ENCODE peak calls at places on chromosomes 7 and 10, in ten cellular contexts. C, V, T, L, O, B, Y, K, H and D are unnamed samples.

GRCh38 chr7:157693521-157694388 is 357.0 kb downstream of the DNAJB6 start:
- DNase-seq in C (peak), V (no peak), T (peak), L (no peak), O (no peak), B (peak), Y (peak), K (no peak), H (no peak), D (no peak)

GRCh38 chr10:66836057-66836456 is 89.8 kb upstream of the LRRTM3 start:
- DNase-seq in C (no peak), V (no peak), T (no peak), L (no peak), O (peak), B (no peak), Y (no peak), K (no peak), H (peak), D (no peak)

GRCh38 chr7:43164757-43165156 is 52.3 kb downstream of the HECW1 start:
- DNase-seq in C (no peak), V (no peak), T (no peak), L (no peak), O (peak), B (no peak), Y (no peak), K (no peak), H (peak), D (no peak)

GRCh38 chr10:23343591-23344225 is 889 bp downstream of the C10orf67 start:
- DNase-seq in C (peak), V (peak), T (no peak), L (peak), O (no peak), B (peak), Y (peak), K (peak), H (peak), D (no peak)

GRCh38 chr10:77667426-77668324 is 30.1 kb upstream of the KCNMA1 start:
- DNase-seq in C (no peak), V (no peak), T (no peak), L (no peak), O (no peak), B (no peak), Y (peak), K (no peak), H (no peak), D (peak)

GRCh38 chr10:107011113-107011512 is 153.4 kb downstream of the SORCS1 start:
- DNase-seq in C (no peak), V (no peak), T (no peak), L (no peak), O (no peak), B (no peak), Y (no peak), K (no peak), H (no peak), D (no peak)

GRCh38 chr7:23653942-23654341 is 26.1 kb upstream of the FAM221A start:
- DNase-seq in C (no peak), V (no peak), T (no peak), L (no peak), O (no peak), B (no peak), Y (no peak), K (no peak), H (no peak), D (no peak)

GRCh38 chr10:23490115-23490514 is 51.2 kb downstream of the OTUD1 start:
- DNase-seq in C (no peak), V (no peak), T (no peak), L (no peak), O (no peak), B (no peak), Y (no peak), K (no peak), H (no peak), D (no peak)

GRCh38 chr7:31858051-31858450 is 171.0 kb downstream of the PPP1R17 start:
- DNase-seq in C (no peak), V (no peak), T (no peak), L (no peak), O (no peak), B (no peak), Y (no peak), K (no peak), H (peak), D (no peak)

GRCh38 chr10:117740696-117741222 is 198.2 kb downstream of the EMX2 start:
- DNase-seq in C (no peak), V (no peak), T (no peak), L (no peak), O (no peak), B (no peak), Y (no peak), K (no peak), H (no peak), D (no peak)

GRCh38 chr10:113381906-113382562 is 170.8 kb upstream of the HABP2 start:
- DNase-seq in C (no peak), V (no peak), T (peak), L (no peak), O (no peak), B (no peak), Y (no peak), K (no peak), H (peak), D (no peak)

GRCh38 chr7:141752634-141753033 is 11.3 kb upstream of the TAS2R3 start:
- DNase-seq in C (no peak), V (no peak), T (no peak), L (no peak), O (no peak), B (no peak), Y (no peak), K (no peak), H (no peak), D (no peak)

GRCh38 chr7:35492451-35493175 is 202.3 kb downstream of the HERPUD2 start:
- DNase-seq in C (no peak), V (no peak), T (no peak), L (no peak), O (no peak), B (no peak), Y (no peak), K (no peak), H (no peak), D (no peak)

GRCh38 chr7:27899601-27900000 is 159.6 kb downstream of the TAX1BP1 start:
- DNase-seq in C (no peak), V (no peak), T (no peak), L (no peak), O (no peak), B (no peak), Y (no peak), K (no peak), H (no peak), D (no peak)

GRCh38 chr10:104128214-104128613 is 6.2 kb downstream of the SFR1 start:
- DNase-seq in C (no peak), V (no peak), T (no peak), L (no peak), O (no peak), B (no peak), Y (no peak), K (no peak), H (peak), D (no peak)

GRCh38 chr7:135923700-135924261 is 53.4 kb downstream of the MTPN start:
- DNase-seq in C (no peak), V (no peak), T (no peak), L (no peak), O (peak), B (no peak), Y (no peak), K (no peak), H (peak), D (no peak)

GRCh38 chr10:101774589-101775272 is 1.2 kb downstream of the FGF8 start:
- DNase-seq in C (peak), V (no peak), T (no peak), L (no peak), O (no peak), B (peak), Y (peak), K (no peak), H (no peak), D (peak)

GRCh38 chr10:26216949-26217395 is 398 bp downstream of the GAD2 start:
- DNase-seq in C (no peak), V (no peak), T (no peak), L (no peak), O (no peak), B (no peak), Y (peak), K (no peak), H (no peak), D (no peak)

GRCh38 chr10:50497758-50498157 is 126.0 kb downstream of the SGMS1 start:
- DNase-seq in C (no peak), V (no peak), T (no peak), L (no peak), O (no peak), B (no peak), Y (no peak), K (no peak), H (peak), D (no peak)

GRCh38 chr10:66625709-66626590 is 299.9 kb upstream of the LRRTM3 start:
- DNase-seq in C (no peak), V (no peak), T (no peak), L (no peak), O (no peak), B (no peak), Y (no peak), K (no peak), H (no peak), D (peak)

GRCh38 chr10:49264177-49264677 is 34.7 kb upstream of the C10orf71 start:
- DNase-seq in C (no peak), V (no peak), T (peak), L (no peak), O (no peak), B (no peak), Y (no peak), K (peak), H (no peak), D (no peak)

GRCh38 chr7:132226046-132226590 is 350.2 kb downstream of the PLXNA4 start:
- DNase-seq in C (peak), V (no peak), T (no peak), L (no peak), O (no peak), B (no peak), Y (no peak), K (no peak), H (peak), D (peak)

GRCh38 chr7:74262639-74263398 is 8.6 kb upstream of the RFC2 start:
- DNase-seq in C (no peak), V (no peak), T (no peak), L (no peak), O (no peak), B (no peak), Y (no peak), K (no peak), H (no peak), D (peak)

GRCh38 chr10:85266808-85267207 is 938.4 kb downstream of the CCSER2 start:
- DNase-seq in C (no peak), V (no peak), T (no peak), L (no peak), O (no peak), B (no peak), Y (no peak), K (no peak), H (no peak), D (no peak)

GRCh38 chr10:84302223-84302622 is 26.2 kb upstream of the CCSER2 start:
- DNase-seq in C (no peak), V (no peak), T (no peak), L (no peak), O (no peak), B (no peak), Y (no peak), K (no peak), H (no peak), D (no peak)

GRCh38 chr7:135414850-135415439 is 95.0 kb downstream of the CNOT4 start:
- DNase-seq in C (no peak), V (no peak), T (no peak), L (no peak), O (peak), B (peak), Y (peak), K (no peak), H (peak), D (peak)

GRCh38 chr10:110413903-110414562 is 83.7 kb upstream of the DUSP5 start:
- DNase-seq in C (no peak), V (no peak), T (no peak), L (no peak), O (no peak), B (no peak), Y (no peak), K (no peak), H (peak), D (no peak)

GRCh38 chr10:69845574-69846251 is 44.0 kb downstream of the COL13A1 start:
- DNase-seq in C (no peak), V (peak), T (no peak), L (no peak), O (no peak), B (no peak), Y (peak), K (no peak), H (peak), D (peak)

GRCh38 chr7:94301024-94301588 is 93.6 kb upstream of the COL1A2 start:
- DNase-seq in C (no peak), V (peak), T (no peak), L (no peak), O (peak), B (peak), Y (peak), K (peak), H (peak), D (peak)

GRCh38 chr10:49367600-49367999 is 28.3 kb downstream of the DRGX start:
- DNase-seq in C (no peak), V (no peak), T (no peak), L (no peak), O (no peak), B (no peak), Y (no peak), K (no peak), H (no peak), D (no peak)

GRCh38 chr10:24519950-24520349 is 203.7 kb downstream of the ARHGAP21 start:
- DNase-seq in C (no peak), V (no peak), T (no peak), L (no peak), O (no peak), B (no peak), Y (no peak), K (no peak), H (no peak), D (no peak)

GRCh38 chr10:70578371-70578947 is 24.1 kb downstream of the PRF1 start:
- DNase-seq in C (peak), V (peak), T (peak), L (no peak), O (peak), B (no peak), Y (no peak), K (no peak), H (peak), D (peak)

DNA sequence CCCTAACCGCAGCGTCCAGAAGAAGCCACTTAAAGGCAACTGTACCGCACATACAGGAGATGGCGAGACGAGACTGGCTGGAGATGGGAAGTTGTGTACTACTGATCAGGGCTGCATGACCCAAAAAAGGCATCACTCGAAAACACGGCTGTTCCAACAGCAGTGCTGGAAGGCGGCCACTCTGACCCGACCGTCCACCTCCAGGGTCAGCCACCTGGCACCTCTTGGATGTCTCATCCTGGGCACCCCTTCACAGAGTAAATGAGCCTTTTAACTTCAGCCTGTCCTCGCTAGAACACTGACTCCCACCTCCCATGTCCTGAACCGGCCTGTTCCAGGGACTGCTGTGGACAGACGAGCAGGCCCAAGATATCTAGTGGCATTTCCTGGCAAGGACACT is 180.7 kb downstream of the DIP2C start:
- DNase-seq in C (peak), V (no peak), T (no peak), L (peak), O (no peak), B (no peak), Y (no peak), K (no peak), H (no peak), D (no peak)
- H3K27ac ChIP-seq in C (no peak), V (peak), T (no peak), L (peak), O (no peak), B (no peak), Y (no peak), K (no peak), H (no peak), D (no peak)

GRCh38 chr7:112790651-112790973 is 419 bp upstream of the TMEM168 start:
- DNase-seq in C (no peak), V (no peak), T (no peak), L (no peak), O (no peak), B (no peak), Y (no peak), K (no peak), H (no peak), D (no peak)
- H3K4me3 ChIP-seq in C (peak), V (peak), T (peak), L (peak), O (peak), B (peak), Y (peak), K (peak), H (peak), D (peak)

GRCh38 chr10:29472268-29473086 is 162.3 kb downstream of the SVIL start:
- DNase-seq in C (no peak), V (no peak), T (no peak), L (no peak), O (no peak), B (no peak), Y (no peak), K (no peak), H (no peak), D (no peak)

GRCh38 chr10:29470843-29471482 is 163.8 kb downstream of the SVIL start:
- DNase-seq in C (no peak), V (no peak), T (no peak), L (no peak), O (no peak), B (no peak), Y (no peak), K (no peak), H (peak), D (no peak)

GRCh38 chr10:29471483-29471859 is 163.3 kb downstream of the SVIL start:
- DNase-seq in C (no peak), V (no peak), T (no peak), L (no peak), O (peak), B (no peak), Y (no peak), K (no peak), H (peak), D (no peak)

GRCh38 chr10:29470355-29470705 is 164.4 kb downstream of the SVIL start:
- DNase-seq in C (no peak), V (no peak), T (no peak), L (no peak), O (no peak), B (no peak), Y (peak), K (no peak), H (no peak), D (no peak)

GRCh38 chr10:29469481-29470354 is 165.1 kb downstream of the SVIL start:
- DNase-seq in C (no peak), V (no peak), T (no peak), L (no peak), O (no peak), B (no peak), Y (no peak), K (no peak), H (no peak), D (no peak)
- H3K27ac ChIP-seq in C (no peak), V (peak), T (no peak), L (no peak), O (no peak), B (no peak), Y (no peak), K (no peak), H (no peak), D (no peak)

GRCh38 chr7:140475747-140476333 is 3.5 kb downstream of the MKRN1 start:
- DNase-seq in C (no peak), V (peak), T (peak), L (no peak), O (peak), B (peak), Y (peak), K (no peak), H (peak), D (peak)

GRCh38 chr7:140479062-140479738 is at the start of gene MKRN1:
- DNase-seq in C (peak), V (peak), T (peak), L (peak), O (peak), B (peak), Y (peak), K (peak), H (peak), D (peak)

GRCh38 chr7:140478361-140479061 is 794 bp downstream of the MKRN1 start:
- DNase-seq in C (peak), V (peak), T (no peak), L (peak), O (no peak), B (no peak), Y (peak), K (peak), H (peak), D (peak)

GRCh38 chr7:140479739-140480084 is 407 bp upstream of the MKRN1 start:
- DNase-seq in C (no peak), V (no peak), T (no peak), L (no peak), O (no peak), B (no peak), Y (no peak), K (no peak), H (no peak), D (no peak)

DNA sequence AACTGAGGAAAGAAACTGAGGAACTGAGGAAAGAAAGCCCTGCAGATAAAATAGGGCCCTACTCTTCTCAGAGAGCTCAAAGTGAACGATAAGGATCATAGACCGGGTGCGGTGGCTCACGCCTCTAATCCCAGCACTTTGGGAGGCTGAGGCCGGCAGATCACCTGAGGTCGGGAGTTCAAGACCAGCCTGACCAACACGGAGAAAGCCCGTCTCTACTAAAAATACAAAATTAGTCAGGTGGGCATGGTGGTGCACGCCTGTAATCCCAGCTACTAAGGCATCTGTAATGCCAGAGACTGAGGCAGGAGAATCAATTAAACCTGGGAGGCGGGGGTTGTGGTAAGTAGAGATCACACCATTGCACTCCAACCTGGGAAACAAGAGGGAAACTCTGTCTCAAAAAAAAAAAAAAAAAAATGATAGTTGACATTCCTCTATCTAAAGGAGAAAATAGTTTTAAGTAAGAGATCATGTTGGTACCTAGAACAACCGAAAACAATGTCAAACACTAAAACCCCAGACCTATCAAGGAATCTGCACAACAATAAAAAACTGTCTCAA is 2.5 kb downstream of the MKRN1 start:
- DNase-seq in C (no peak), V (no peak), T (no peak), L (no peak), O (no peak), B (no peak), Y (no peak), K (no peak), H (no peak), D (no peak)
- H3K4me3 ChIP-seq in C (peak), V (peak), T (peak), L (no peak), O (no peak), B (peak), Y (no peak), K (no peak), H (peak), D (no peak)

DNA sequence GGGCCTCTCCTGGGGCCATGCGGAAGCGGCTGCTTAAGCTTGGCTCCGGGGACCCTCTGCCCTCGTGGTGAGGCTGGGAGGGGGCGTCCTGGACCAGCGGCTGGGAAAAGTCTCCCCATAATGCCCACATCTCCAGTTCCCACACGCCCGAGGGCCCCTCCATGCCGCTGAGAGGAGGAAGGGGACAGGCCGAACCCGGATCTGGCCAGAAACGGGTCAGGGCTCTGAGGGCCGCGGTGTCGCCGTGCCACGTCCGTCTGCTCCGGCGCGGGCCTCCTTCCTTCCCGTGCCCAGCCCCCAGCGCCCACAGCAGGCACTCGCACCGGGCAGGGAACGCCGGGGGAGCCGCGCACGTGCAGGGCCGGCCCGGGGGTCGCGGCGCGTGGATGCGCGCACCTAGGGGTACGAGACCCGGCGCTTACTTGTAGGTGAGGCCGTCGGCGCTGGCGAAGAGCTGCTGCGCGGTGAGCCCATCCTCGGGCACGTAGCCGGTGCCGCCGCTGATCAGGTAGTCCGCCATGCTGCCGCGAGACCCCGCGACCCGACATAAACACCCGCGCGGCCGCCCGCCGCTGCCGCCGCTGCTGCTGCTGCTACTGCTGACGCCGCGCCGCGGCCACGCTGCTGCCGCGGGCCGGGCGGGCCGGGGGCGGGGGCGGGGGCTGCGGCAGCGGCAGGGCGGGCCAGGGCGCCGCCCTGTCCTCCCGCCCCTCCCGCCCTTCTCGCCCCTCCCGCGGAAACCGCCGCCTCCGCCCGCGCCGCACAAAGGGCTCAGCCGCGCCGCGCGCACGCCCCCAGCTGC is 4.2 kb downstream of the IMPDH1 start:
- DNase-seq in C (peak), V (peak), T (peak), L (no peak), O (no peak), B (peak), Y (peak), K (peak), H (peak), D (peak)
- H3K27ac ChIP-seq in C (peak), V (peak), T (peak), L (peak), O (peak), B (peak), Y (peak), K (no peak), H (peak), D (no peak)